ENCODE peak calls at places on chromosome 11, in four cellular contexts. Z, H, F and X are unnamed samples.

GRCh38 chr11:103808246-103808645 is 228.2 kb upstream of the DDI1 start:
- DNase-seq in Z (no peak), H (no peak), F (no peak), X (no peak)

GRCh38 chr11:119483881-119484371 is 61.0 kb upstream of the THY1 start:
- DNase-seq in Z (no peak), H (no peak), F (no peak), X (no peak)

GRCh38 chr11:90496722-90497121 is 273.9 kb upstream of the CHORDC1 start:
- DNase-seq in Z (no peak), H (no peak), F (no peak), X (no peak)

GRCh38 chr11:67400942-67401494 is 640 bp downstream of the PPP1CA start:
- DNase-seq in Z (no peak), H (no peak), F (no peak), X (no peak)

GRCh38 chr11:84437129-84438123 is 1151.3 kb upstream of the CCDC90B start:
- DNase-seq in Z (peak), H (peak), F (peak), X (no peak)

GRCh38 chr11:48307760-48308386 is 1.9 kb downstream of the OR4S1 start:
- DNase-seq in Z (peak), H (peak), F (no peak), X (peak)

GRCh38 chr11:10091314-10092045 is 202.5 kb downstream of the SBF2 start:
- DNase-seq in Z (no peak), H (no peak), F (no peak), X (no peak)

GRCh38 chr11:124297921-124298320 is 15.8 kb downstream of the OR8D1 start:
- DNase-seq in Z (no peak), H (no peak), F (no peak), X (no peak)

GRCh38 chr11:64086263-64086938 is 50.7 kb downstream of the FLRT1 start:
- DNase-seq in Z (no peak), H (no peak), F (no peak), X (no peak)

GRCh38 chr11:18669211-18669593 is 29.4 kb upstream of the TMEM86A start:
- DNase-seq in Z (no peak), H (no peak), F (no peak), X (no peak)

GRCh38 chr11:111019449-111019848 is 226.1 kb upstream of the POU2AF2 start:
- DNase-seq in Z (no peak), H (no peak), F (no peak), X (no peak)

GRCh38 chr11:112922606-112923005 is 38.6 kb upstream of the NCAM1 start:
- DNase-seq in Z (peak), H (no peak), F (no peak), X (no peak)

GRCh38 chr11:130762342-130763037 is 153.8 kb downstream of the SNX19 start:
- DNase-seq in Z (no peak), H (no peak), F (no peak), X (no peak)

GRCh38 chr11:2270322-2271076 is at the start of gene ASCL2:
- DNase-seq in Z (no peak), H (no peak), F (no peak), X (no peak)

GRCh38 chr11:67387074-67387473 is 4.7 kb upstream of the RAD9A start:
- DNase-seq in Z (no peak), H (no peak), F (no peak), X (no peak)

GRCh38 chr11:95341246-95341645 is 110.2 kb upstream of the SESN3 start:
- DNase-seq in Z (no peak), H (no peak), F (no peak), X (no peak)
- TF ChIP-seq CREM in Z (no peak), H (no peak), F (no peak), X (no peak)

DNA sequence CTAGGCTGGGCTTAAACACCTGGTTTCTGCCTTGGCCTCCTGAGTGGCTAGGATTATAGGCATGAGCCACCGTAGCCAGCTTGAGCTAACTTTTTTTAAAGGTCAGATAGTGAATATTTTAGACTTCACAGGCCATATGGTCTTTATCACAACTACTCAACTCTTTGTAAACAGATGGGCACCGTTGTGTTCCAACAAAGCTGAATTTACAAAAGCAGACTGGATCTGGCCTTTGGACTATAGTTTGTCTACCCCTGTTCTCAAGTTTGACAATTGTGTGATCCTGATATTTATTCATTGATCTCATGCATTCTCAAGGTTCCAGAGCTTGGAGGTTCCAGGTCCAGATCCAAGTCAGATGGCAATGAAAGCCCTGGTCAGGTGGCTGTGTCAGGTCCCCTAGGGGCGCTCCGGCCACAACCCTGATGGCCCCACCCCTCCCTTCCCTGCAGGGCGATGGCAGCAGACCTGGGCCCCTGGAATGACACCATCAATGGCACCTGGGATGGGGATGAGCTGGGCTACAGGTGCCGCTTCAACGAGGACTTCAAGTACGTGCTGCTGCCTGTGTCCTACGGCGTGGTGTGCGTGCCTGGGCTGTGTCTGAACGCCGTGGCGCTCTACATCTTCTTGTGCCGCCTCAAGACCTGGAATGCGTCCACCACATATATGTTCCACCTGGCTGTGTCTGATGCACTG is 15.8 kb downstream of the P2RY2 start:
- DNase-seq in Z (peak), H (no peak), F (no peak), X (no peak)
- TF ChIP-seq CREM in Z (no peak), H (no peak), F (no peak), X (no peak)

DNA sequence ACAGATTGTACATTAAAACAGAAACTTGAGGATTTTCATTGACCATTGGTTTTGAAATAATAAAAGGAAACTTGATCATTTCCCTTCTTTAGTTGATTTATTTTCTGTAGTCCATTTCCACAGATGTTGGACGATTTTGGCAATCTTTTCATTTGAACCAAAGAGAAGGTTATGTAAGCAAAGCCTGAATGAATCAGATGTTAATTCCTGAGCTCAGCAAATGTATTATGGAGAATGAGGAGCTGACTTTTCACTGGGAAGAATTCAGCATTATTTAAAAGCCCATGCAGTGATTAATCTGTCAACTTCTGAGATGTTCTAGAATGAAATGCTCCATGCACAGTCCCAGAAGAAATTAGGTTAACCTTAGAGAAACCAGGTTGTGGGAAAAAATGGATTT is 29.0 kb downstream of the ELMOD1 start:
- DNase-seq in Z (no peak), H (no peak), F (no peak), X (no peak)
- TF ChIP-seq CREM in Z (no peak), H (no peak), F (no peak), X (no peak)

DNA sequence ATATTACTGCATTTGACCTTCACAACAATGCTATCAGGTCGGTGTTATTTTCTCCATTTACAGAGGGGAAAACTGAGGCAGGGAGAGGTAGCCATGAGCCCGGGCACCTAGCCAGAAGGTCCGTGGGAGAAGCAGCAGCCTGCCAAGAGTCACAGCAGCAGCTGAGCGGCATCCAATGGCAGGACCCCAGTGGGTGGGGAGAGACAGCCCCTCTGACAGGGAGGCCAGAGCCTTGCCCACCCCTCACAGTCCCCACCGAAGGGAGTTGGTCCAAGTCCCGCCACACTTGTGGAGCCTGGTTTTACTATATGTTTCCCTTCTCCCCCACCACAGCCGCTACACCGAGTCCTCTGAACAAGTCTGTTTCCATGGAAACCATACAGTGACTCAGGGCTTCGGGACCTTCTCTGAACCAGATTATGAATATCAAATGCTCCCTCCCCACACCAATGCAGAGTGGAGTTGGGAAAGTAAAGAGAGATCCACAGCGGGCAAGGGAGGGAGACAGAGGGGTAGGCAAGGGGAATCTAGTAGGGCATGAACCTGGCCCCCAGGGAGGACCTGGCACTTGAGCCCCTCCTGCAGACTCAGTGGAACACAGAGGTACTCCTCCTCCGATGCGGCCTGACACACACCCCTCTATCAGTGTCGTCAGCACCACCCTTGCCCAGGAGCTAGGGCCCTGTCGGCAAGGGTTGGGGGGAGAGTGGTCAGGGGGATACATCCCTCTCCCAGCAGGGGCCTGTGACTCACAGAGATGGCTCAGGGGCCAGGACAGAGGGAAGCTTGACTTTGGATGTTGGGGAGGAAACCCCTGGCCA is 2.5 kb downstream of the CHST1 start:
- DNase-seq in Z (no peak), H (peak), F (no peak), X (peak)
- TF ChIP-seq CREM in Z (no peak), H (no peak), F (no peak), X (no peak)

DNA sequence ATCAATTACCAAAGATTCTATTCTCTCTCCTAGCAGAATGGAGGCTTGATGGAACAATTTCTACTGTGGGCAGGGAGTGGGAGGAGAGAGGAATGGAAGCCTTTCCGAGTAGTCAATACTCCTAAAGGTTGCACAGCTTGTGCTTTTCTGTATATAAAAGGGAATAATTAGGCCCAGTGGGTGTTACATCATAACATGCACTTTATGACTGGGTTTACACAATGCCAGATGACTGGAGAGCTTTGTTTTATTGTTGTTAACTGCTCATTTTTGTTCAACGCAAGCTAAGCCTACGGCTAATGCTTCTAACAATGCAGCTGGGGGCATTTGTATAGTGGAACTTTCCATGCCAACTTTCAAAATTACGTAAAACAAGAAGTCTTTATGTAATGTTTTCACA is 2237.9 kb upstream of the RAG2 start:
- DNase-seq in Z (no peak), H (no peak), F (no peak), X (no peak)
- TF ChIP-seq CREM in Z (no peak), H (no peak), F (no peak), X (no peak)

GRCh38 chr11:102320679-102321078 is 3.4 kb downstream of the BIRC3 start:
- DNase-seq in Z (no peak), H (no peak), F (no peak), X (no peak)

GRCh38 chr11:102319544-102319943 is 2.3 kb downstream of the BIRC3 start:
- DNase-seq in Z (no peak), H (no peak), F (no peak), X (no peak)

GRCh38 chr11:102318469-102318868 is 1.2 kb downstream of the BIRC3 start:
- DNase-seq in Z (no peak), H (no peak), F (no peak), X (no peak)

GRCh38 chr11:102322560-102322959 is 5.3 kb downstream of the BIRC3 start:
- DNase-seq in Z (no peak), H (no peak), F (no peak), X (no peak)

GRCh38 chr11:102320166-102320565 is 2.9 kb downstream of the BIRC3 start:
- DNase-seq in Z (no peak), H (no peak), F (no peak), X (no peak)
- TF ChIP-seq CREM in Z (no peak), H (no peak), F (no peak), X (no peak)